ENCODE peak calls at places on chromosomes 6 and 20, in nine cellular contexts. One of them, this sample, is unnamed.

GRCh38 chr6:26152226-26153101 is 65.2 kb downstream of the HFE start:
- DNase-seq in psoas muscle: no peak
- DNase-seq in breast epithelium: no peak
- DNase-seq in endothelial cell: no peak
- DNase-seq in kidney epithelial cell: no peak
- DNase-seq in B cell: no peak
- DNase-seq in HFFc6: no peak
- DNase-seq in AG04450: no peak
- DNase-seq in nephron progenitor cell: no peak
- DNase-seq in this sample: no peak

GRCh38 chr6:118939683-118940082 is 4.7 kb upstream of the MCM9 start:
- DNase-seq in psoas muscle: no peak
- DNase-seq in HFFc6: no peak
- DNase-seq in endothelial cell: no peak
- DNase-seq in B cell: no peak
- DNase-seq in AG04450: no peak
- DNase-seq in breast epithelium: no peak
- DNase-seq in kidney epithelial cell: no peak
- DNase-seq in nephron progenitor cell: no peak
- DNase-seq in this sample: no peak

GRCh38 chr6:2578729-2579128 is 172.0 kb downstream of the MYLK4 start:
- DNase-seq in breast epithelium: no peak
- DNase-seq in AG04450: no peak
- DNase-seq in HFFc6: no peak
- DNase-seq in psoas muscle: no peak
- DNase-seq in endothelial cell: no peak
- DNase-seq in B cell: no peak
- DNase-seq in nephron progenitor cell: no peak
- DNase-seq in kidney epithelial cell: peak
- DNase-seq in this sample: no peak

GRCh38 chr20:61451953-61452352 is 199.9 kb downstream of the CDH4 start:
- DNase-seq in AG04450: no peak
- DNase-seq in psoas muscle: no peak
- DNase-seq in B cell: no peak
- DNase-seq in breast epithelium: peak
- DNase-seq in nephron progenitor cell: no peak
- DNase-seq in endothelial cell: no peak
- DNase-seq in HFFc6: no peak
- DNase-seq in kidney epithelial cell: no peak
- DNase-seq in this sample: no peak

GRCh38 chr6:55901765-55902164 is 26.4 kb upstream of the BMP5 start:
- DNase-seq in endothelial cell: no peak
- DNase-seq in kidney epithelial cell: no peak
- DNase-seq in breast epithelium: no peak
- DNase-seq in HFFc6: no peak
- DNase-seq in AG04450: no peak
- DNase-seq in nephron progenitor cell: no peak
- DNase-seq in B cell: no peak
- DNase-seq in psoas muscle: no peak
- DNase-seq in this sample: no peak

GRCh38 chr6:132669690-132670291 is 10.8 kb upstream of the TAAR1 start:
- DNase-seq in nephron progenitor cell: no peak
- DNase-seq in endothelial cell: no peak
- DNase-seq in breast epithelium: no peak
- DNase-seq in HFFc6: peak
- DNase-seq in AG04450: no peak
- DNase-seq in psoas muscle: no peak
- DNase-seq in B cell: peak
- DNase-seq in kidney epithelial cell: peak
- DNase-seq in this sample: no peak

GRCh38 chr6:157656437-157657005 is 166.5 kb upstream of the SNX9 start:
- DNase-seq in B cell: no peak
- DNase-seq in kidney epithelial cell: no peak
- DNase-seq in psoas muscle: no peak
- DNase-seq in AG04450: peak
- DNase-seq in HFFc6: peak
- DNase-seq in nephron progenitor cell: no peak
- DNase-seq in breast epithelium: no peak
- DNase-seq in endothelial cell: no peak
- DNase-seq in this sample: no peak

GRCh38 chr6:4480788-4481725 is 295.1 kb upstream of the CDYL start:
- DNase-seq in kidney epithelial cell: no peak
- DNase-seq in psoas muscle: no peak
- DNase-seq in HFFc6: no peak
- DNase-seq in B cell: no peak
- DNase-seq in endothelial cell: no peak
- DNase-seq in breast epithelium: no peak
- DNase-seq in nephron progenitor cell: no peak
- DNase-seq in AG04450: no peak
- DNase-seq in this sample: no peak

GRCh38 chr6:53703047-53703446 is 37.5 kb upstream of the KLHL31 start:
- DNase-seq in B cell: no peak
- DNase-seq in HFFc6: no peak
- DNase-seq in nephron progenitor cell: no peak
- DNase-seq in kidney epithelial cell: no peak
- DNase-seq in psoas muscle: no peak
- DNase-seq in breast epithelium: no peak
- DNase-seq in endothelial cell: no peak
- DNase-seq in AG04450: no peak
- DNase-seq in this sample: no peak

GRCh38 chr6:50823130-50823920 is 4.7 kb downstream of the TFAP2B start:
- DNase-seq in HFFc6: no peak
- DNase-seq in kidney epithelial cell: no peak
- DNase-seq in nephron progenitor cell: no peak
- DNase-seq in breast epithelium: no peak
- DNase-seq in B cell: no peak
- DNase-seq in endothelial cell: no peak
- DNase-seq in psoas muscle: no peak
- DNase-seq in AG04450: no peak
- DNase-seq in this sample: no peak

GRCh38 chr20:41047975-41048305 is 19.3 kb downstream of the TOP1 start:
- DNase-seq in AG04450: no peak
- DNase-seq in endothelial cell: no peak
- DNase-seq in kidney epithelial cell: no peak
- DNase-seq in B cell: peak
- DNase-seq in breast epithelium: no peak
- DNase-seq in psoas muscle: no peak
- DNase-seq in nephron progenitor cell: no peak
- DNase-seq in HFFc6: no peak
- DNase-seq in this sample: no peak

GRCh38 chr6:30876039-30876730 is 8.1 kb upstream of the DDR1 start:
- DNase-seq in AG04450: no peak
- DNase-seq in HFFc6: no peak
- DNase-seq in kidney epithelial cell: no peak
- DNase-seq in nephron progenitor cell: no peak
- DNase-seq in B cell: no peak
- DNase-seq in breast epithelium: peak
- DNase-seq in psoas muscle: no peak
- DNase-seq in endothelial cell: no peak
- DNase-seq in this sample: no peak

GRCh38 chr20:59850018-59850641 is 83.3 kb downstream of the SYCP2 start:
- DNase-seq in B cell: no peak
- DNase-seq in AG04450: no peak
- DNase-seq in nephron progenitor cell: no peak
- DNase-seq in breast epithelium: no peak
- DNase-seq in psoas muscle: no peak
- DNase-seq in HFFc6: peak
- DNase-seq in kidney epithelial cell: no peak
- DNase-seq in endothelial cell: no peak
- DNase-seq in this sample: no peak

GRCh38 chr20:3431109-3431508 is 23.6 kb upstream of the DNAAF9 start:
- DNase-seq in HFFc6: peak
- DNase-seq in kidney epithelial cell: no peak
- DNase-seq in AG04450: no peak
- DNase-seq in nephron progenitor cell: no peak
- DNase-seq in endothelial cell: no peak
- DNase-seq in breast epithelium: no peak
- DNase-seq in psoas muscle: no peak
- DNase-seq in B cell: no peak
- DNase-seq in this sample: no peak

DNA sequence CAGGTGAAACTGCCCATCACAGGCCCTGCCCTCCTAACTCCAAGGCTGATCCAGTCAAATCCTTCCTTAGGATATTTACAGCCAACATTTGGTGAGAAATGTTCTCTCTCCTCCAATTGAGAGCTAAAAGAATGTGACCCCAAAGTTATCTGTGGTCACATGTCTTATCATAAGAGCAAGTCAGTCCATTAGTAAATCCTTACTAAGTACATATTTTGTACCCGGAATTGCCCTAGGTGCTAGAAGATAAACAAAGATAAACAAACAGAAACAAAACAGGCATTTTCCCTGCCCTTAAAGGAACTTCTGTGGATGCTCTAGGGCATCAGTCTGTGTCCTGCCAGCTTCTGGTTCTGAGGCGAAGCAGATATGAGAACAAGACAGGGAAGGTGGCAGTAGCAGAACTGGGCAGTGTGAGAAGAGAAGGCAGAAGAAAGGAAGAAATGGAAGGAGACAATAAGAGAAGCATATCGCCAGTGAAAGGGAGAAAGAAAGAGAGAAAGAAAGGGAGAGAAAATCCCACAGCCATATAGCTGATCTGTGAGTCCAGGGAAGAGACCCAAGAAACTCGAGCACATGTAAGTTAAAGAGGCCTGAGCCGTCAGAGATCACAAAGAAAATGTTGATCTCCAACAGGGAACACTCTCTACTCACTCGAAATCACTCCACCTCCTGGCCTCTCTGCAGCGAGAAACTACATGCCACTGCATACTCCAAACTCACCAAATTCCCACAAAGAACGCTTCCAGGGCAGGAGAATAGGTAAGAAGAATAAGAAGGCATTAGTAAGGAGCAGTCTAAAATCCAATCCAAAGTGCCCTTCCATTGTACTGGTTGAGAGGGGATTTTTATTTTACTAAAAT is 41.7 kb downstream of the CDK5RAP1 start:
- DNase-seq in psoas muscle: no peak
- DNase-seq in B cell: no peak
- DNase-seq in endothelial cell: no peak
- DNase-seq in kidney epithelial cell: no peak
- DNase-seq in breast epithelium: no peak
- DNase-seq in HFFc6: no peak
- DNase-seq in AG04450: no peak
- DNase-seq in nephron progenitor cell: no peak
- DNase-seq in this sample: no peak
- TF ChIP-seq CTCF in psoas muscle: no peak
- TF ChIP-seq CTCF in B cell: no peak
- TF ChIP-seq CTCF in endothelial cell: no peak
- TF ChIP-seq CTCF in kidney epithelial cell: no peak
- TF ChIP-seq CTCF in breast epithelium: no peak
- TF ChIP-seq CTCF in HFFc6: no peak
- TF ChIP-seq CTCF in AG04450: no peak
- TF ChIP-seq CTCF in nephron progenitor cell: no peak
- TF ChIP-seq CTCF in this sample: no peak

DNA sequence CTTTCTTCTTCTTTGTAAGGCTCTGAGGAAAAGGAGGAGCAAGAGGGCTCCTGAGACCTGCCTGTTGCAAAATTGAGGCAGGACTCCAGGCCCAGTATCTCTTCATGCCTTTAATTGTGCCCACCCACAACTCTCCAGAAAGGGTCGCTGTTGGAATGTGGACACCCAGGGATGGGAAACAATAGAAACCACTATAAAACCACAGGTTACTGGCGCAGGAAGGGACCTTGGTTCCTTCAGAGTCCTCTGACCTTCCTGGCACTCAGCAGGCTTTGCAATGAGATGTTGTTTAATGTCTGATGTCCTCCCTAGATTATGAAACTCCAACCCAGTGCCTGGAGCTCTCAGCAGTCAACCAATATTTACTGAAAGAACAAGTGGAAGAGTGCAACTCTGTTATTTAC is 136.9 kb downstream of the FNDC1 start:
- DNase-seq in psoas muscle: no peak
- DNase-seq in nephron progenitor cell: no peak
- DNase-seq in AG04450: no peak
- DNase-seq in breast epithelium: no peak
- DNase-seq in kidney epithelial cell: no peak
- DNase-seq in endothelial cell: no peak
- DNase-seq in HFFc6: no peak
- DNase-seq in B cell: no peak
- DNase-seq in this sample: no peak
- TF ChIP-seq CTCF in psoas muscle: no peak
- TF ChIP-seq CTCF in nephron progenitor cell: no peak
- TF ChIP-seq CTCF in AG04450: no peak
- TF ChIP-seq CTCF in breast epithelium: no peak
- TF ChIP-seq CTCF in kidney epithelial cell: no peak
- TF ChIP-seq CTCF in endothelial cell: no peak
- TF ChIP-seq CTCF in HFFc6: no peak
- TF ChIP-seq CTCF in B cell: no peak
- TF ChIP-seq CTCF in this sample: no peak

DNA sequence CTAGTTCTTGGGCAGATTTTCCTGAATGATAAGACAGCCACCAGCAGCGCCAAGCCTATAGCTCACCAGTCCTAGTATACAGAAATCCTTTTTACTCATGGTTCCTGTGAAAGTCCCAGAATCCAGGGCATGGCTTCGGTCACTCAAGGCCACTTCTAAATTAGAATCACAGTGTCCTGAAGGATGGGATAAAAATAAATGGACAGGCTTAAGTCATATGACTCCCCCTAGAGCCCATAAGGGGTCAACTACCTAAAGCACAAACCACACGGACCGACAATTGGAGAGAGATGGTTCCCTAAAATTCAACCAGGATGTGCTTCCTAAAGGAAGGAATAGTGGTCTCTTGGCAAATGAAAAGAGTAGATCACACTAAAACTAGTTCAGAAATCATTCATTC is 404.1 kb upstream of the PLCB4 start:
- DNase-seq in nephron progenitor cell: no peak
- DNase-seq in breast epithelium: no peak
- DNase-seq in psoas muscle: no peak
- DNase-seq in B cell: no peak
- DNase-seq in HFFc6: no peak
- DNase-seq in kidney epithelial cell: no peak
- DNase-seq in endothelial cell: no peak
- DNase-seq in AG04450: no peak
- DNase-seq in this sample: no peak
- TF ChIP-seq CTCF in nephron progenitor cell: peak
- TF ChIP-seq CTCF in breast epithelium: no peak
- TF ChIP-seq CTCF in psoas muscle: peak
- TF ChIP-seq CTCF in B cell: no peak
- TF ChIP-seq CTCF in HFFc6: peak
- TF ChIP-seq CTCF in kidney epithelial cell: peak
- TF ChIP-seq CTCF in endothelial cell: peak
- TF ChIP-seq CTCF in AG04450: no peak
- TF ChIP-seq CTCF in this sample: peak

DNA sequence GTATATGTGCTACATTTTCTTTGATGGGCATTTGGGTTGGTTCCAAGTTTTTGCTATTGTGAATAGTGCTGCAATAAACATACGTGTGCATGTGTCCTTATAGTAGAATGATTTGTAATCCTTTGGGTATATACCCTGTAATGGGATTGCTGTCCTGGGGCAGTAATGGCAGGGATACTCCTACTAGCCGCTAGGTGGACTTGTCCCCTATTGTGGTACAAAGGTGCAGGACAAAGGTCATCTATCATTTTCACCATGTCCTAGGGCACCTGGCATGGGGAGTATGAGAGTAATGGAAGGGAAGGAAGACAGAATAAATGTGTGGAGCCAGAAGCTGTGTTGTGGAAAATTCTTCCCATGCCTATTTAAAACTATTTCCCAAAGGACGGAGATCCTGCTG is 174.6 kb downstream of the CLIC5 start:
- DNase-seq in AG04450: no peak
- DNase-seq in psoas muscle: no peak
- DNase-seq in kidney epithelial cell: no peak
- DNase-seq in endothelial cell: no peak
- DNase-seq in breast epithelium: no peak
- DNase-seq in nephron progenitor cell: no peak
- DNase-seq in HFFc6: no peak
- DNase-seq in B cell: no peak
- DNase-seq in this sample: no peak
- TF ChIP-seq CTCF in AG04450: no peak
- TF ChIP-seq CTCF in psoas muscle: no peak
- TF ChIP-seq CTCF in kidney epithelial cell: no peak
- TF ChIP-seq CTCF in endothelial cell: no peak
- TF ChIP-seq CTCF in breast epithelium: no peak
- TF ChIP-seq CTCF in nephron progenitor cell: no peak
- TF ChIP-seq CTCF in HFFc6: no peak
- TF ChIP-seq CTCF in B cell: no peak
- TF ChIP-seq CTCF in this sample: no peak